ENCODE peak calls at places on chromosomes 11 and 22, in eight cellular contexts. B is CD4-positive, alpha-beta T cell; L is IMR-90; A is sigmoid colon; T is GM06990; M is lower lobe of right lung; P is H1; F is adrenal gland. U is an unnamed sample. For H3K27me3, the result is how much of the 10 kb centered on the place peaks cover.

GRCh38 chr11:117089685-117090084 is 8.5 kb downstream of the SIK3 start:
- DNase-seq in B (no peak), L (no peak), A (no peak), T (no peak), M (no peak), P (no peak), F (no peak), U (no peak)

GRCh38 chr11:121487191-121487590 is 34.4 kb upstream of the SORL1-AS1 start:
- DNase-seq in B (no peak), L (no peak), A (no peak), T (no peak), M (no peak), P (no peak), F (no peak), U (no peak)

GRCh38 chr11:5234390-5234834 is at the start of gene HBD:
- DNase-seq in B (no peak), L (peak), A (no peak), T (no peak), M (no peak), P (no peak), F (no peak), U (no peak)

GRCh38 chr11:64060861-64061444 is 25.2 kb downstream of the FLRT1 start:
- DNase-seq in B (peak), L (no peak), A (no peak), T (peak), M (peak), P (peak), F (peak), U (peak)

GRCh38 chr11:15665368-15665871 is 550.7 kb downstream of the INSC start:
- DNase-seq in B (no peak), L (peak), A (no peak), T (no peak), M (no peak), P (peak), F (peak), U (no peak)

GRCh38 chr11:103281301-103281700 is 172.1 kb downstream of the DYNC2H1 start:
- DNase-seq in B (no peak), L (peak), A (no peak), T (no peak), M (no peak), P (no peak), F (no peak), U (no peak)

GRCh38 chr11:97961431-97961830 is 1059.3 kb upstream of the CNTN5 start:
- DNase-seq in B (no peak), L (no peak), A (no peak), T (no peak), M (no peak), P (no peak), F (no peak), U (no peak)

GRCh38 chr22:39097098-39098020 is at the start of gene APOBEC3H:
- DNase-seq in B (no peak), L (no peak), A (peak), T (peak), M (peak), P (no peak), F (no peak), U (peak)

GRCh38 chr11:67613960-67614715 is 7.4 kb downstream of the NDUFV1 start:
- DNase-seq in B (peak), L (peak), A (peak), T (peak), M (peak), P (peak), F (no peak), U (peak)

GRCh38 chr22:28670153-28670552 is 9.5 kb downstream of the TTC28 start:
- DNase-seq in B (no peak), L (no peak), A (no peak), T (no peak), M (no peak), P (no peak), F (no peak), U (no peak)

GRCh38 chr11:44456544-44457270 is 108.8 kb upstream of the CD82 start:
- DNase-seq in B (no peak), L (no peak), A (no peak), T (no peak), M (no peak), P (peak), F (no peak), U (no peak)

GRCh38 chr11:111019931-111020381 is 225.6 kb upstream of the POU2AF2 start:
- DNase-seq in B (no peak), L (peak), A (no peak), T (no peak), M (no peak), P (no peak), F (no peak), U (no peak)

DNA sequence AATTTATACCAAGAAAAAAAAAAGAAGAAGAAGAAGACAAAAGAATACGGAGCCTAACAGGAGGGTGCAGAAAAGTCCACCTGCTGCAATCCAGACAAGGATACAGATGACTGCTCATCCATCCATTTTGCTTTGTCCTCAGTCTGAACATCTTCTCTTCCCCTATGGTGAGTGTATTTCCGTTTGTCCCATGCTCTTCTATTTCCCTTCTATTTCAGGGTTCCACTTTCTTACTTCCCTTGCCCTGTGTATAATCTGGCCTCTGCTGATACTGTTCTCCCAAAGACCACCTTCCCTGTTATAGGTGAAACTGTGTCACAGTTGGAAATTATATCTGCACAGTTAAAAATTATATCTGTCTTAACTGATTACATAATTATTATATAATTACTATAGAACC is 48.7 kb upstream of the USP47 start:
- DNase-seq in B (no peak), L (no peak), A (no peak), T (no peak), M (no peak), P (no peak), F (no peak), U (no peak)
- H3K27me3 ChIP-seq in B (under half), L (under half), A (under half), T (under half), M (under half), P (under half), F (under half), U (under half)

GRCh38 chr22:37355174-37355573 is 72.1 kb downstream of the ELFN2 start:
- DNase-seq in B (no peak), L (no peak), A (no peak), T (no peak), M (no peak), P (no peak), F (no peak), U (no peak)

GRCh38 chr22:37357471-37357870 is 69.8 kb downstream of the ELFN2 start:
- DNase-seq in B (no peak), L (no peak), A (no peak), T (no peak), M (no peak), P (no peak), F (no peak), U (no peak)

GRCh38 chr22:37358386-37358785 is 68.9 kb downstream of the ELFN2 start:
- DNase-seq in B (no peak), L (no peak), A (no peak), T (no peak), M (no peak), P (no peak), F (no peak), U (no peak)

GRCh38 chr22:37358917-37359316 is 68.4 kb downstream of the ELFN2 start:
- DNase-seq in B (no peak), L (peak), A (no peak), T (no peak), M (no peak), P (no peak), F (no peak), U (no peak)

GRCh38 chr22:37356922-37357321 is 70.4 kb downstream of the ELFN2 start:
- DNase-seq in B (no peak), L (no peak), A (no peak), T (no peak), M (no peak), P (no peak), F (no peak), U (no peak)
- H3K27me3 ChIP-seq in B (under half), L (under half), A (under half), T (under half), M (under half), P (under half), F (under half), U (under half)

GRCh38 chr11:69392104-69392653 is 89.3 kb upstream of the LINC01488 start:
- DNase-seq in B (no peak), L (no peak), A (peak), T (no peak), M (no peak), P (no peak), F (no peak), U (no peak)

GRCh38 chr11:69390561-69390960 is 90.9 kb upstream of the LINC01488 start:
- DNase-seq in B (no peak), L (no peak), A (no peak), T (no peak), M (no peak), P (no peak), F (no peak), U (no peak)

GRCh38 chr11:69393178-69393832 is 88.2 kb upstream of the LINC01488 start:
- DNase-seq in B (no peak), L (no peak), A (peak), T (no peak), M (no peak), P (no peak), F (no peak), U (no peak)

GRCh38 chr11:69393865-69394233 is 87.6 kb upstream of the LINC01488 start:
- DNase-seq in B (no peak), L (no peak), A (peak), T (no peak), M (no peak), P (no peak), F (no peak), U (no peak)

DNA sequence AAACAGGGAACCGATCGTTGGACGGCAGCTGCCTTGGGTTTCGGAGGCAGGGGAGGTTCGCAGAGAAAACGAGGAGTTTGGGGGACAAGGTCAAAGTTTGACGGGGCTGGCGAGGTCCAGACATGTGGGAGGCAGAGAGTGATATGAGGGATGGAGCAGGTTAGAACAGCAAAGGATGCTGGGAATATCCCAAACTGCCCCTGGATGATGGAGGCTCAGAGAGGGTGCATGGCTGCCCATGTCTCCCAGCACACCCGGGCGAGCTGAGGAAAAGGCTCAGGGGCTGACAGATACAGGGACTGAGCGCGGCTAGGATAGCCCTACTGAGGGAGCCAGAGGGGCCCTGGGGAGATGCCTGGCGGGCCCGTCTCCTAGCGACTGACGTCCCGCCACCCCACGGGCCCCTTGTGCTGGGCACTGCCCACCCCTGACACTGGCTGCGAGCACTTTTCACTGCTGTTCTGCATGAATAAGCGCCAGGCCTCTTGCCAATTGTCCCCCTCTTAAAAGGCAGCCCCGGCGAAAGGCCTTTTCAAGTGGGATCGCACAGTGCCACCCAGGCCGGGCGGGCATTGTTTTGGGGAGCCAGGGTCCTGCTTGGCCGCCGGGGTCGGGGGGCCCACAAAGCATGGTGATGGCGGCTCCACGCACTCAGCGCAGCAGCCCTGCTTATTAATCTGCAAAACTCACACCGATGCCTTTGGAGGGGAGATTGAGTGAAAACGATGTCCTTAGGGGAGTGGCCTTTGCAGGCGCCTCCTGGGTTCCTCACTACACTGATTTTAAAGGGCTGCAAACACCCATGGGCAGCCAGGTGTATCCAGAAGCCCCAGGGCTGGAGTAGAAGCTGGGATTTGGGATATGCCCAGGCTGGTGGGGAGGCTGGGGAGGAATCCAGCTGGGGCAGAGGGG is 90.0 kb upstream of the LINC01488 start:
- DNase-seq in B (no peak), L (no peak), A (peak), T (no peak), M (no peak), P (no peak), F (no peak), U (peak)
- H3K27me3 ChIP-seq in B (under half), L (under half), A (under half), T (under half), M (under half), P (under half), F (under half), U (under half)

DNA sequence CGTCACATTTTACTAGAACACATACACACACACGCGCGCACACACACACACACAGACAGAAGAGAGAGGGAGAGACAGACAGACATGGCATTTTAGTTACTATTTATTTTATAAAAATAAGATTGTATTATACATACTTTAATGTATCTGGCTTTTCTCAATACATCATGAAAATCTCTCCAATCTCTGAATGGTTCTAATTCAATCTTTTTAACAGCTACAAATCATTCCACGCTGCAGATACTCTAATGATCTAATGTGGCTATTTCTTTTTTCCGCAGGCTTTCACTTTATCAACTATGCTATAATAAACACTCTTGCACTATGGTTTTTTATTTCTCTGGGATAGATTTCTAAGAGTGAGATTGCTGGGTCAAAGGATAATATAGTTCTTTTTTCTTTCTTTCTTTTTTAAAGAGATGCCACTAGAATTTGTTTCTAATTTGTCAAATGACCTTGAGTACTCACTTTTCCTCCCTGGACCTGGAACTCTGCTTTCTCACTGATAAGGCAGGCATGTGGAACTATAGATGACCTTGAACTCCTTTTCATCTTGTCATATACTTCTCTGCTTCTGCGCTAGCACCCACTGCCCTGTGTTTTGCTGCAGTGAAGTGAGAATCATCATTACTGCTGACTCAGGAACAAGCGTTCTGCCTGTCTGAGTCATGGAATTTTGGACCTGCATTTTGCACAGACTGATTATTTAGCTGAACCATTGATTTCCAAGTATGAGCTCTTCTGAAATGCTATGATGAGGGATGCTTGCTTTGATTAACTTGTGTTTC is 4.9 kb upstream of the SLC6A5 start:
- DNase-seq in B (no peak), L (no peak), A (no peak), T (no peak), M (no peak), P (no peak), F (no peak), U (no peak)
- H3K27me3 ChIP-seq in B (half or more), L (under half), A (half or more), T (under half), M (half or more), P (under half), F (half or more), U (half or more)

DNA sequence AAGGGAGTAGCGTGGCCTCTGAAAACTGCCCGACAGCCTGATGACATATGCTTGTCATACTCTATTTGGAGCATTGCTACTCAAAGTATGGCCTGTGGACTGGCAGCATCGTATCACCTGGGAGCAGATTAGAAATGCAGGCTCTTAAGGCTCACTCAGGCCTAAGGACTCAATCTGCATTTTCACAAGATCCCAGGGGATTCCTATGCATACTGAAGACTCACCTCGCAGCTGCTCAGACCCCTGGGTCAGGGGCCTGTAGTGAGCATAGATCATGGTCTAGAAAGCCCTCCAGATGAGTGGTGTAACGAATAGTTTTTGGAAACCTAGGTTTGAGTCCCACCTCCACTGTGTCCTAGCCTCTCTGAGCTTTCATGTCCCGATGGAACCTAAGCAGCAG is 126.3 kb downstream of the FEZ1 start:
- DNase-seq in B (no peak), L (no peak), A (no peak), T (no peak), M (no peak), P (no peak), F (no peak), U (no peak)
- H3K27me3 ChIP-seq in B (under half), L (under half), A (under half), T (under half), M (under half), P (under half), F (under half), U (under half)

GRCh38 chr11:118117790-118118601 is 31.2 kb upstream of the SMIM35 start:
- DNase-seq in B (no peak), L (no peak), A (no peak), T (no peak), M (no peak), P (no peak), F (no peak), U (peak)
- H3K27me3 ChIP-seq in B (under half), L (under half), A (under half), T (under half), M (under half), P (under half), F (under half), U (under half)

U was measured in upper lobe of right lung.